ENCODE peak calls at places on chromosomes 3 and 15, in seven cellular contexts. X, R, D, L, Y, H and M are unnamed samples.

GRCh38 chr15:62020576-62021160 is 39.6 kb downstream of the VPS13C start:
- DNase-seq in L (no peak), X (no peak), D (no peak), Y (no peak), R (no peak), H (peak; percentile 18), M (no peak)

GRCh38 chr3:128685001-128685726 is 34.5 kb upstream of the RPN1 start:
- DNase-seq in L (no peak), Y (no peak), R (no peak), X (no peak), D (no peak), H (no peak), M (no peak)

GRCh38 chr3:32297366-32297765 is 58.9 kb downstream of the CMTM8 start:
- DNase-seq in R (no peak), Y (no peak), L (peak; percentile 42), H (no peak), D (no peak), X (no peak), M (no peak)

GRCh38 chr3:11805716-11806115 is 41.0 kb downstream of the TAMM41 start:
- DNase-seq in H (no peak), D (no peak), Y (no peak), R (no peak), X (no peak), L (no peak), M (no peak)

GRCh38 chr3:197168606-197169005 is 129.8 kb downstream of the DLG1 start:
- DNase-seq in H (peak; percentile 79), D (peak; percentile 2), X (no peak), L (no peak), Y (no peak), R (peak; percentile 53), M (no peak)

GRCh38 chr3:123338021-123338619 is 110.8 kb downstream of the ADCY5 start:
- DNase-seq in D (no peak), X (no peak), L (no peak), H (no peak), R (no peak), Y (no peak), M (no peak)

GRCh38 chr3:5787863-5788488 is 600.5 kb downstream of the EDEM1 start:
- DNase-seq in L (no peak), X (no peak), R (no peak), H (no peak), Y (peak; percentile 33), D (no peak), M (no peak)

GRCh38 chr3:31920310-31920709 is 60.8 kb downstream of the OSBPL10 start:
- DNase-seq in R (no peak), X (no peak), Y (no peak), H (no peak), L (no peak), D (no peak), M (no peak)

GRCh38 chr15:69154684-69155083 is 5.8 kb upstream of the GLCE start:
- DNase-seq in R (no peak), H (no peak), L (no peak), X (no peak), Y (no peak), D (no peak), M (no peak)

GRCh38 chr3:16309558-16309957 is 44.5 kb downstream of the OXNAD1 start:
- DNase-seq in H (no peak), R (no peak), Y (no peak), L (no peak), X (no peak), D (no peak), M (no peak)